ENCODE peak calls at places on chromosomes 11 and 22, in four cellular contexts. One of them, this sample, is unnamed.

GRCh38 chr11:122305018-122305417 is 189.0 kb upstream of the BLID start:
- DNase-seq in HCT116: no peak
- DNase-seq in PC-3: no peak
- DNase-seq in astrocyte: no peak
- DNase-seq in this sample: no peak

GRCh38 chr11:7422544-7423331 is 62.6 kb upstream of the OLFML1 start:
- DNase-seq in HCT116: no peak
- DNase-seq in PC-3: peak; percentile 38
- DNase-seq in astrocyte: no peak
- DNase-seq in this sample: peak; percentile 4

GRCh38 chr11:587978-588380 is 11.7 kb downstream of the PHRF1 start:
- DNase-seq in HCT116: no peak
- DNase-seq in PC-3: no peak
- DNase-seq in astrocyte: peak; percentile 42
- DNase-seq in this sample: no peak

GRCh38 chr22:32919629-32920028 is 118.1 kb downstream of the TIMP3 start:
- DNase-seq in HCT116: no peak
- DNase-seq in PC-3: no peak
- DNase-seq in astrocyte: no peak
- DNase-seq in this sample: no peak

GRCh38 chr11:2803186-2804057 is 82.2 kb downstream of the CDKN1C start:
- DNase-seq in HCT116: no peak
- DNase-seq in PC-3: no peak
- DNase-seq in astrocyte: no peak
- DNase-seq in this sample: peak; percentile 45

GRCh38 chr11:66591175-66591574 is 1.7 kb downstream of the CCDC87 start:
- DNase-seq in HCT116: no peak
- DNase-seq in PC-3: no peak
- DNase-seq in astrocyte: no peak
- DNase-seq in this sample: no peak

GRCh38 chr11:9130297-9130696 is 38.9 kb upstream of the SCUBE2 start:
- DNase-seq in HCT116: no peak
- DNase-seq in PC-3: no peak
- DNase-seq in astrocyte: no peak
- DNase-seq in this sample: no peak

GRCh38 chr11:33696411-33696810 is 4.2 kb downstream of the C11orf91 start:
- DNase-seq in HCT116: no peak
- DNase-seq in PC-3: no peak
- DNase-seq in astrocyte: no peak
- DNase-seq in this sample: no peak

GRCh38 chr11:1219836-1220810 is 2.7 kb upstream of the MUC5B start:
- DNase-seq in HCT116: no peak
- DNase-seq in PC-3: peak; percentile 55
- DNase-seq in astrocyte: no peak
- DNase-seq in this sample: no peak

GRCh38 chr11:83044958-83045712 is 26.6 kb downstream of the RAB30 start:
- DNase-seq in HCT116: no peak
- DNase-seq in PC-3: peak; percentile 95
- DNase-seq in astrocyte: peak; percentile 86
- DNase-seq in this sample: peak; percentile 61

GRCh38 chr11:124277809-124278208 is 21.6 kb downstream of the OR8G5 start:
- DNase-seq in HCT116: no peak
- DNase-seq in PC-3: no peak
- DNase-seq in astrocyte: no peak
- DNase-seq in this sample: no peak

GRCh38 chr22:25880524-25880923 is 138.5 kb downstream of the MYO18B start:
- DNase-seq in HCT116: no peak
- DNase-seq in PC-3: no peak
- DNase-seq in astrocyte: no peak
- DNase-seq in this sample: no peak

GRCh38 chr11:47154738-47155570 is 21.7 kb downstream of the ARFGAP2 start:
- DNase-seq in HCT116: no peak
- DNase-seq in PC-3: no peak
- DNase-seq in astrocyte: no peak
- DNase-seq in this sample: no peak

GRCh38 chr11:30889116-30889765 is 303.1 kb upstream of the MPPED2 start:
- DNase-seq in HCT116: no peak
- DNase-seq in PC-3: peak; percentile 3
- DNase-seq in astrocyte: peak; percentile 65
- DNase-seq in this sample: no peak

GRCh38 chr11:75245356-75246005 is 4.9 kb downstream of the TPBGL start:
- DNase-seq in HCT116: no peak
- DNase-seq in PC-3: peak; percentile 24
- DNase-seq in astrocyte: no peak
- DNase-seq in this sample: no peak

GRCh38 chr22:49015459-49015858 is 812.2 kb downstream of the BRD1 start:
- DNase-seq in HCT116: no peak
- DNase-seq in PC-3: no peak
- DNase-seq in astrocyte: no peak
- DNase-seq in this sample: no peak

GRCh38 chr11:14812776-14813175 is 79.3 kb downstream of the CYP2R1 start:
- DNase-seq in HCT116: no peak
- DNase-seq in PC-3: no peak
- DNase-seq in astrocyte: no peak
- DNase-seq in this sample: no peak

GRCh38 chr22:37164535-37164887 is 14.8 kb upstream of the IL2RB start:
- DNase-seq in HCT116: no peak
- DNase-seq in PC-3: no peak
- DNase-seq in astrocyte: no peak
- DNase-seq in this sample: no peak

GRCh38 chr11:66467034-66467659 is 442 bp downstream of the PELI3 start:
- DNase-seq in HCT116: no peak
- DNase-seq in PC-3: peak; percentile 43
- DNase-seq in astrocyte: no peak
- DNase-seq in this sample: no peak

GRCh38 chr11:131855320-131855719 is 484.9 kb downstream of the NTM start:
- DNase-seq in HCT116: no peak
- DNase-seq in PC-3: no peak
- DNase-seq in astrocyte: peak; percentile 0
- DNase-seq in this sample: peak; percentile 8

GRCh38 chr22:41638124-41638523 is 17.0 kb downstream of the XRCC6 start:
- DNase-seq in HCT116: no peak
- DNase-seq in PC-3: no peak
- DNase-seq in astrocyte: no peak
- DNase-seq in this sample: no peak

GRCh38 chr11:61542024-61542461 is 33.5 kb downstream of the LRRC10B start:
- DNase-seq in HCT116: no peak
- DNase-seq in PC-3: no peak
- DNase-seq in astrocyte: no peak
- DNase-seq in this sample: no peak

GRCh38 chr11:65204646-65205601 is 23.2 kb downstream of the CAPN1 start:
- DNase-seq in HCT116: no peak
- DNase-seq in PC-3: peak; percentile 59
- DNase-seq in astrocyte: no peak
- DNase-seq in this sample: no peak

DNA sequence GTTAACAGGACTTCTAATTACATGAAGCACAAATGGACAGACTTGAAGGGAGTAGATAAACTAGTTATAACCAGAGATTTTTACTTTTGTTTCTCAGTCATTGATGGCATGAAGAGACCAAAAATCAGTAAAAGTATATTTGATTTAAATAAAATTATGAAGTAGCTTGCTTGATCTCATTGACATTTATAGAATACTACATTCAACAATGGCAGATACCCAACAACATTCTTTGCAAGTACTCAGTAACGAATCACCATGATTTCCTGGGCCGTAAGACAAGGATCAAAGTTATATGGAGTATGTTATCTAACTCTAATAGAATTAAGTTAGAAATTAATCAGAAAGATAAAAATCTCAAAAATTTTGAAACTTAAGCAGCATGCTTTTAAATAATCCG is 317.6 kb downstream of the TBC1D22A start:
- DNase-seq in HCT116: no peak
- DNase-seq in PC-3: no peak
- DNase-seq in astrocyte: no peak
- DNase-seq in this sample: no peak
- H3K9me3 ChIP-seq in HCT116: no peaks in the 10 kb centered on the region
- H3K9me3 ChIP-seq in PC-3: no peaks in the 10 kb centered on the region
- H3K9me3 ChIP-seq in astrocyte: peaks cover 5% of the 10 kb centered on the region
- H3K9me3 ChIP-seq in this sample: peaks cover 3% of the 10 kb centered on the region

DNA sequence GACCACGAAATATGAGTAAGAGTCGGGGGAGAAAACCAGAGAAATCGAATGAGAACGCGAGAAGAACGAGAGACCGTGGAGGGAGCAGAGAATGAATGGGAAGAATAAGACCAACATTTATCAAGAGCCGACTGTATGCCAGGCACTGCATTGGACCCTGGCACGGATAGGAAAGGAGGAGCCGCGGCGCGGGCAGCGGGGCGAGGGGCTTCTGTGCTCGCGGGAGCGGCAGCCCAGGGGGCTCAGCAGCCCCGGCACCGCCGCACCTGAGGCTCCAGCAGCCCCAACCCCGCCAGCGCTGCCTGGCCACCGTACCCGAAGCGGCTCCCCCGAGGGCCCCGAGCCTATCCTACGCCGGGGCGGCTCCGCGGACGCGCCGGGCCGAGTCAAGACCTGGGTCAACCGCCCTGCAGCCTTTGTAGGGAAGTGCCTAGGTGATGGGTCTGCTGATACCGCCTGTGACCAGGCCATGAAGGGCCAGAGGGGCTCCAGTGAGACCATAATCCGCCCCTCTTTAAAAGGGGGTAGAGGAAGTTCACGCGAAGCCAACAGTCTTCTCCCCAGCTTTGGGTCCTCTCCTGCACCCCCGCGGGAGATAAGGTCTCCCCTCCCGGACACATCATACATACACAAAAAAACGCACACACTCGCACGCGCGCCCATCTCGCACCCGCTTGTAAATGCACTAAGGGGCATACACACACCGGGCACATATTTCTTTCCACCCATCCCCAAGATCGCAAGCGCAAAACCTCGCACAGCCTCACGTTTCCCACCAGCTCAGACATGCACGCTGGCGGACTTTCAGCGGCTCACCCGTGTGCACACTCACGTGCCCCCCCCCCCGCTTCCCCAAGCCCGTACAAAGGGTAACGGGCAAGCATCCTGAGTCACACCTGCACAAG is 964 bp upstream of the RTN4RL2 start:
- DNase-seq in HCT116: no peak
- DNase-seq in PC-3: peak; percentile 36
- DNase-seq in astrocyte: no peak
- DNase-seq in this sample: no peak
- TF ChIP-seq CTCF in HCT116: no peak
- TF ChIP-seq CTCF in PC-3: no peak
- TF ChIP-seq CTCF in astrocyte: no peak
- TF ChIP-seq CTCF in this sample: no peak

DNA sequence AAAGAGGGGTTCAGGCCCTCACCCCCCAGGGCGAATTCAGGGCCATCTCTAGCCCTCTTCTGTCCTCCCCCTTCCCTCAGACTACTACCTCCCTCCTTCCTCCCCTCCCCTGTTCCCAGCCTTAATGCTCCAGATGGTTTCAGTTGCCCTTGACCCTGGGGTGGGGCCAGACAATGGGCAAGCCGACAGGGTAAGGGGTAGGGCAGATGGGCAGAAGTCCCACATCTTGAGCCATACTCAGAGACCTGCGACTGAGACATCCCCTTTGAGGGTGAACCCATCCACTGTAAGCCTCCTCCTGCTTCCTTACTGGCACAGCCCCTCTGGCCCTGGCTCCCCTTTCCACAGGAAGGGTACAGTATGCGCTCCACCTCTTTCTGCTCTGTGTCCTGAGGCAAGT is 1.9 kb downstream of the RHBDD3 start:
- DNase-seq in HCT116: no peak
- DNase-seq in PC-3: no peak
- DNase-seq in astrocyte: no peak
- DNase-seq in this sample: no peak
- H3K4me2 ChIP-seq in HCT116: peak overlapping the region; percentile 100
- H3K4me2 ChIP-seq in PC-3: peak overlapping the region; percentile 85
- H3K4me2 ChIP-seq in astrocyte: peak overlapping the region; percentile 89
- H3K4me2 ChIP-seq in this sample: peak overlapping the region; percentile 95

GRCh38 chr11:130278151-130278550 is 36.6 kb downstream of the ZBTB44 start:
- DNase-seq in HCT116: no peak
- DNase-seq in PC-3: no peak
- DNase-seq in astrocyte: no peak
- DNase-seq in this sample: no peak

GRCh38 chr11:130282111-130282510 is 32.6 kb downstream of the ZBTB44 start:
- DNase-seq in HCT116: no peak
- DNase-seq in PC-3: no peak
- DNase-seq in astrocyte: no peak
- DNase-seq in this sample: no peak

GRCh38 chr11:130278745-130279144 is 36.0 kb downstream of the ZBTB44 start:
- DNase-seq in HCT116: no peak
- DNase-seq in PC-3: no peak
- DNase-seq in astrocyte: no peak
- DNase-seq in this sample: no peak
- H3K9me3 ChIP-seq in HCT116: no peaks in the 10 kb centered on the region
- H3K9me3 ChIP-seq in PC-3: no peaks in the 10 kb centered on the region
- H3K9me3 ChIP-seq in astrocyte: no peaks in the 10 kb centered on the region
- H3K9me3 ChIP-seq in this sample: no peaks in the 10 kb centered on the region

GRCh38 chr22:45402466-45402865 is 10.9 kb downstream of the SMC1B start:
- DNase-seq in HCT116: no peak
- DNase-seq in PC-3: no peak
- DNase-seq in astrocyte: no peak
- DNase-seq in this sample: no peak

GRCh38 chr22:45398214-45398613 is 15.2 kb downstream of the SMC1B start:
- DNase-seq in HCT116: no peak
- DNase-seq in PC-3: no peak
- DNase-seq in astrocyte: no peak
- DNase-seq in this sample: no peak

GRCh38 chr22:45400046-45400445 is 13.4 kb downstream of the SMC1B start:
- DNase-seq in HCT116: no peak
- DNase-seq in PC-3: no peak
- DNase-seq in astrocyte: no peak
- DNase-seq in this sample: peak; percentile 70

GRCh38 chr22:45397806-45398205 is 15.6 kb downstream of the SMC1B start:
- DNase-seq in HCT116: no peak
- DNase-seq in PC-3: peak; percentile 5
- DNase-seq in astrocyte: no peak
- DNase-seq in this sample: no peak
- TF ChIP-seq CTCF in HCT116: no peak
- TF ChIP-seq CTCF in PC-3: peak; percentile 27
- TF ChIP-seq CTCF in astrocyte: no peak
- TF ChIP-seq CTCF in this sample: peak; percentile 28

This sample was measured in mammary epithelial cell.